ENCODE peak calls at places on chromosome 21, in seven cellular contexts. One of them, this sample, is unnamed.

GRCh38 chr21:46597896-46598343 is 7.0 kb downstream of the S100B start:
- DNase-seq in MM.1S: no peak
- DNase-seq in GM23248: no peak
- DNase-seq in K562: peak
- DNase-seq in astrocyte: no peak
- DNase-seq in PC-9: no peak
- DNase-seq in fibroblast of lung: no peak
- DNase-seq in this sample: no peak

GRCh38 chr21:30257773-30258172 is 25.0 kb downstream of the KRTAP24-1 start:
- DNase-seq in MM.1S: no peak
- DNase-seq in K562: peak
- DNase-seq in GM23248: peak
- DNase-seq in fibroblast of lung: peak
- DNase-seq in PC-9: no peak
- DNase-seq in astrocyte: no peak
- DNase-seq in this sample: no peak

GRCh38 chr21:40625991-40626390 is 221.0 kb downstream of the DSCAM start:
- DNase-seq in GM23248: no peak
- DNase-seq in astrocyte: no peak
- DNase-seq in PC-9: no peak
- DNase-seq in K562: no peak
- DNase-seq in fibroblast of lung: no peak
- DNase-seq in MM.1S: no peak
- DNase-seq in this sample: no peak

GRCh38 chr21:30984897-30985296 is 53.4 kb downstream of the KRTAP19-8 start:
- DNase-seq in PC-9: no peak
- DNase-seq in astrocyte: no peak
- DNase-seq in K562: no peak
- DNase-seq in MM.1S: peak
- DNase-seq in fibroblast of lung: no peak
- DNase-seq in GM23248: no peak
- DNase-seq in this sample: no peak

GRCh38 chr21:44592446-44593365 is at the start of gene KRTAP10-6:
- DNase-seq in PC-9: no peak
- DNase-seq in K562: no peak
- DNase-seq in GM23248: no peak
- DNase-seq in MM.1S: no peak
- DNase-seq in astrocyte: no peak
- DNase-seq in fibroblast of lung: no peak
- DNase-seq in this sample: no peak

GRCh38 chr21:29258626-29259335 is 39.9 kb upstream of the BACH1 start:
- DNase-seq in K562: no peak
- DNase-seq in GM23248: peak
- DNase-seq in PC-9: peak
- DNase-seq in astrocyte: peak
- DNase-seq in MM.1S: no peak
- DNase-seq in fibroblast of lung: peak
- DNase-seq in this sample: no peak

GRCh38 chr21:14675774-14676530 is 129.8 kb upstream of the SAMSN1 start:
- DNase-seq in PC-9: no peak
- DNase-seq in MM.1S: peak
- DNase-seq in GM23248: no peak
- DNase-seq in astrocyte: no peak
- DNase-seq in K562: no peak
- DNase-seq in fibroblast of lung: no peak
- DNase-seq in this sample: peak

GRCh38 chr21:41761211-41762181 is 5.4 kb downstream of the RIPK4 start:
- DNase-seq in fibroblast of lung: no peak
- DNase-seq in astrocyte: no peak
- DNase-seq in GM23248: peak
- DNase-seq in PC-9: peak
- DNase-seq in MM.1S: no peak
- DNase-seq in K562: no peak
- DNase-seq in this sample: no peak

GRCh38 chr21:15521644-15522001 is 208.2 kb upstream of the USP25 start:
- DNase-seq in MM.1S: no peak
- DNase-seq in GM23248: no peak
- DNase-seq in fibroblast of lung: no peak
- DNase-seq in astrocyte: no peak
- DNase-seq in K562: no peak
- DNase-seq in PC-9: no peak
- DNase-seq in this sample: no peak

GRCh38 chr21:44870748-44871495 is 2.6 kb downstream of the PTTG1IP start:
- DNase-seq in PC-9: peak
- DNase-seq in astrocyte: peak
- DNase-seq in K562: no peak
- DNase-seq in GM23248: no peak
- DNase-seq in MM.1S: no peak
- DNase-seq in fibroblast of lung: no peak
- DNase-seq in this sample: no peak

GRCh38 chr21:36723371-36723881 is 24.5 kb downstream of the SIM2 start:
- DNase-seq in GM23248: no peak
- DNase-seq in fibroblast of lung: no peak
- DNase-seq in K562: no peak
- DNase-seq in PC-9: no peak
- DNase-seq in MM.1S: no peak
- DNase-seq in astrocyte: no peak
- DNase-seq in this sample: no peak

GRCh38 chr21:45590246-45590725 is 48.0 kb upstream of the SLC19A1 start:
- DNase-seq in astrocyte: no peak
- DNase-seq in fibroblast of lung: peak
- DNase-seq in MM.1S: peak
- DNase-seq in GM23248: peak
- DNase-seq in PC-9: no peak
- DNase-seq in K562: peak
- DNase-seq in this sample: no peak

GRCh38 chr21:44487831-44488230 is 32.5 kb downstream of the LRRC3 start:
- DNase-seq in astrocyte: no peak
- DNase-seq in GM23248: peak
- DNase-seq in PC-9: no peak
- DNase-seq in fibroblast of lung: peak
- DNase-seq in MM.1S: no peak
- DNase-seq in K562: peak
- DNase-seq in this sample: peak

GRCh38 chr21:27248791-27249190 is 281.9 kb upstream of the ADAMTS5 start:
- DNase-seq in GM23248: no peak
- DNase-seq in PC-9: no peak
- DNase-seq in fibroblast of lung: peak
- DNase-seq in astrocyte: no peak
- DNase-seq in K562: no peak
- DNase-seq in MM.1S: no peak
- DNase-seq in this sample: no peak

GRCh38 chr21:30320215-30320614 is at the start of gene KRTAP26-1:
- DNase-seq in MM.1S: no peak
- DNase-seq in K562: no peak
- DNase-seq in astrocyte: no peak
- DNase-seq in PC-9: no peak
- DNase-seq in fibroblast of lung: no peak
- DNase-seq in GM23248: no peak
- DNase-seq in this sample: no peak

GRCh38 chr21:34911360-34911759 is 137.7 kb downstream of the RUNX1 start:
- DNase-seq in astrocyte: no peak
- DNase-seq in PC-9: no peak
- DNase-seq in fibroblast of lung: no peak
- DNase-seq in K562: no peak
- DNase-seq in MM.1S: no peak
- DNase-seq in GM23248: no peak
- DNase-seq in this sample: no peak

GRCh38 chr21:46624050-46624449 is 11.4 kb upstream of the PRMT2 start:
- DNase-seq in astrocyte: no peak
- DNase-seq in MM.1S: no peak
- DNase-seq in GM23248: no peak
- DNase-seq in fibroblast of lung: no peak
- DNase-seq in K562: no peak
- DNase-seq in PC-9: no peak
- DNase-seq in this sample: no peak

GRCh38 chr21:45365608-45366241 is 39.2 kb upstream of the COL18A1 start:
- DNase-seq in MM.1S: no peak
- DNase-seq in astrocyte: peak
- DNase-seq in K562: no peak
- DNase-seq in GM23248: peak
- DNase-seq in PC-9: peak
- DNase-seq in fibroblast of lung: peak
- DNase-seq in this sample: no peak

GRCh38 chr21:42009018-42009830 is 936 bp downstream of the ZBTB21 start:
- DNase-seq in fibroblast of lung: peak
- DNase-seq in K562: peak
- DNase-seq in PC-9: peak
- DNase-seq in GM23248: peak
- DNase-seq in MM.1S: peak
- DNase-seq in astrocyte: peak
- DNase-seq in this sample: peak

GRCh38 chr21:41957991-41958766 is 4.4 kb upstream of the C2CD2 start:
- DNase-seq in GM23248: peak
- DNase-seq in K562: peak
- DNase-seq in PC-9: peak
- DNase-seq in fibroblast of lung: peak
- DNase-seq in MM.1S: no peak
- DNase-seq in astrocyte: peak
- DNase-seq in this sample: no peak

GRCh38 chr21:21722736-21723135 is 724.5 kb downstream of the NCAM2 start:
- DNase-seq in fibroblast of lung: no peak
- DNase-seq in K562: no peak
- DNase-seq in PC-9: no peak
- DNase-seq in GM23248: peak
- DNase-seq in astrocyte: peak
- DNase-seq in MM.1S: no peak
- DNase-seq in this sample: no peak
- H3K27ac ChIP-seq in fibroblast of lung: no peak
- H3K27ac ChIP-seq in K562: no peak
- H3K27ac ChIP-seq in PC-9: no peak
- H3K27ac ChIP-seq in GM23248: no peak
- H3K27ac ChIP-seq in astrocyte: no peak
- H3K27ac ChIP-seq in MM.1S: no peak
- H3K27ac ChIP-seq in this sample: no peak

GRCh38 chr21:33064623-33064996 is 5.3 kb upstream of the OLIG1 start:
- DNase-seq in PC-9: no peak
- DNase-seq in MM.1S: no peak
- DNase-seq in K562: no peak
- DNase-seq in astrocyte: no peak
- DNase-seq in fibroblast of lung: no peak
- DNase-seq in GM23248: no peak
- DNase-seq in this sample: no peak
- TF ChIP-seq EZH2 in PC-9: no peak
- TF ChIP-seq EZH2 in MM.1S: no peak
- TF ChIP-seq EZH2 in K562: no peak
- TF ChIP-seq EZH2 in astrocyte: peak
- TF ChIP-seq EZH2 in fibroblast of lung: no peak
- TF ChIP-seq EZH2 in GM23248: no peak
- TF ChIP-seq EZH2 in this sample: no peak

DNA sequence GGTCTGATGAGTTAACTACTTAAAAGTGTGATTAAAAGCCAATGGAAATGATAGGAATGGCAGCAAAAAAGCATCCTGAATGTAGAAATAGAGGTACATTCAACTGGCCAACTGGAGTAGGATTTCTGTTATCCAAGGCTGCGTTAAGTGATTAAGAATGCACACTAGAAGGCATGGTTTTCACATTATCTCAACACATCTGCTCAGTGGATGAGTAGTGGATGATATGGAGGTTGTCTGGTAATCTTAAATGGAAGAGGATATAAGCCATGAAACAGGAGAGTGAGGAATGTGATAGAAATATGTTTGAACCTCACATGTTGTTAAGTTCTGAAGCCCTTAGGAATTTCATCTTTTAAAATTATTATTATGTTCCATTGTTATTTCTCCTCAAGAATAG is 839.9 kb downstream of the USP25 start:
- DNase-seq in fibroblast of lung: no peak
- DNase-seq in MM.1S: no peak
- DNase-seq in GM23248: peak
- DNase-seq in astrocyte: peak
- DNase-seq in PC-9: no peak
- DNase-seq in K562: no peak
- DNase-seq in this sample: no peak
- H3K27ac ChIP-seq in fibroblast of lung: no peak
- H3K27ac ChIP-seq in MM.1S: no peak
- H3K27ac ChIP-seq in GM23248: peak
- H3K27ac ChIP-seq in astrocyte: peak
- H3K27ac ChIP-seq in PC-9: no peak
- H3K27ac ChIP-seq in K562: no peak
- H3K27ac ChIP-seq in this sample: no peak

GRCh38 chr21:25607812-25608737 is 794 bp upstream of the MRPL39 start:
- DNase-seq in MM.1S: peak
- DNase-seq in PC-9: peak
- DNase-seq in fibroblast of lung: peak
- DNase-seq in K562: peak
- DNase-seq in GM23248: peak
- DNase-seq in astrocyte: peak
- DNase-seq in this sample: peak

GRCh38 chr21:25607151-25607811 is at the start of gene MRPL39:
- DNase-seq in PC-9: peak
- DNase-seq in fibroblast of lung: peak
- DNase-seq in MM.1S: peak
- DNase-seq in GM23248: peak
- DNase-seq in K562: peak
- DNase-seq in astrocyte: peak
- DNase-seq in this sample: peak
- TF ChIP-seq EZH2 in PC-9: no peak
- TF ChIP-seq EZH2 in fibroblast of lung: no peak
- TF ChIP-seq EZH2 in MM.1S: no peak
- TF ChIP-seq EZH2 in GM23248: no peak
- TF ChIP-seq EZH2 in K562: no peak
- TF ChIP-seq EZH2 in astrocyte: no peak
- TF ChIP-seq EZH2 in this sample: no peak

DNA sequence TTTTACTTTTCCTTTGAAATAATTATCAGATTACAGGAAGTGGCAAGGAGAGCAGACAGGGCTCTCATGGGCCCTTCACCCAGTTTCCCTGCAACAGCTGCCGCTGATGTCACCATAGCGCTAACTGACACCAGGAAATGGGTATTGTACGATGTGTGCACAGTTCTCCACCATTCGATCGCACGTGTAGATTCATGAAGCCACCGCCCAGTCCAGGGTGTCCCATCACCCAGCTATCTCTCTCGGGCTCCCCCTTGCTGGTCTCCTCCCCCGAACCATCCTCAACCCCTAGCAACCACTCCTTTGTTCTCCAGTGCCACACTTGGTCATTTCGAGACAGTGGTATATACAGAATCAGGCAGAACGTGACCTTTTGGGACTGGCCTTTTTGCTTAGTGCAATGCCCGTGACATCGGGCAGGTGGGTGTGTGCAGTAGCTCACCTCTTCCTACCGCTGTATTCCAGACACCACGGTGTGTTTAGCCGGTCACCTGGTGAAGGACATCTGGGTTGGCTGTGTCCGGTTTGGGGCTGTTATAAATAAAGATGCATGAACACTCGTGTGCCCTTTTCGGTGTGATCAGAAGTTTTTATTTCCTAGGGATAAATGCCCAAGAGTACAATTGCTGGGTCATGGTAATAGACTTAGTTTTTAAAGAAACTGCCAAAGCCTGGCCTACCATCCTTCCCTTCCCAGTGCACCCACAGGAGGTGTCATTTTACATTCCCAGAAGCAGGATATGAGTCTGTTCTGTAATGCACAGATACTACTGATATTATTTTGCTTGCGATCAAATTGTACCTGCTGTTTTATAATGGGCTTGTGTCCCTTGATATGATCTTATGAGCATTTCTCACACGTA is 118.5 kb downstream of the CRYAA start:
- DNase-seq in astrocyte: no peak
- DNase-seq in PC-9: peak
- DNase-seq in GM23248: no peak
- DNase-seq in fibroblast of lung: no peak
- DNase-seq in MM.1S: no peak
- DNase-seq in K562: peak
- DNase-seq in this sample: peak
- H3K27ac ChIP-seq in astrocyte: no peak
- H3K27ac ChIP-seq in PC-9: peak
- H3K27ac ChIP-seq in GM23248: no peak
- H3K27ac ChIP-seq in fibroblast of lung: no peak
- H3K27ac ChIP-seq in MM.1S: no peak
- H3K27ac ChIP-seq in K562: no peak
- H3K27ac ChIP-seq in this sample: peak

This sample was measured in DND-41.